ENCODE peak calls at places on chromosomes 5 and 9, in ten cellular contexts. J, G, F, Q, B, Y, V, R, E and S are unnamed samples.

GRCh38 chr9:137705443-137705863 is 86.6 kb downstream of the EHMT1 start:
- DNase-seq in J (no peak), G (no peak), F (no peak), Q (no peak), B (no peak), Y (no peak), V (no peak), R (no peak), E (peak; percentile 80), S (no peak)

GRCh38 chr9:22029231-22029630 is 20.1 kb upstream of the CDKN2B start:
- DNase-seq in J (no peak), G (no peak), F (no peak), Q (no peak), B (no peak), Y (no peak), V (no peak), R (no peak), E (no peak), S (no peak)

GRCh38 chr9:93303806-93304573 is 120.1 kb downstream of the WNK2 start:
- DNase-seq in J (no peak), G (no peak), F (no peak), Q (no peak), B (no peak), Y (no peak), V (peak; percentile 22), R (peak; percentile 30), E (peak; percentile 7), S (no peak)

GRCh38 chr5:137497396-137498290 is 1.5 kb downstream of the SPOCK1 start:
- DNase-seq in J (no peak), G (no peak), F (no peak), Q (peak; percentile 54), B (no peak), Y (no peak), V (no peak), R (peak; percentile 55), E (no peak), S (no peak)

GRCh38 chr5:31741496-31741895 is 102.6 kb downstream of the PDZD2 start:
- DNase-seq in J (no peak), G (no peak), F (no peak), Q (no peak), B (no peak), Y (no peak), V (no peak), R (peak; percentile 54), E (no peak), S (no peak)

GRCh38 chr5:137037848-137038247 is 461.3 kb downstream of the SPOCK1 start:
- DNase-seq in J (no peak), G (no peak), F (no peak), Q (no peak), B (no peak), Y (no peak), V (no peak), R (no peak), E (no peak), S (no peak)

GRCh38 chr9:128005938-128006337 is 25.1 kb upstream of the EEIG1 start:
- DNase-seq in J (no peak), G (peak; percentile 32), F (no peak), Q (no peak), B (no peak), Y (no peak), V (no peak), R (no peak), E (no peak), S (no peak)

GRCh38 chr9:114282926-114283325 is 40.0 kb upstream of the ORM1 start:
- DNase-seq in J (peak; percentile 42), G (peak; percentile 75), F (peak; percentile 32), Q (no peak), B (no peak), Y (no peak), V (no peak), R (peak; percentile 39), E (no peak), S (peak; percentile 82)

GRCh38 chr5:27311544-27311943 is 273.2 kb upstream of the CDH9 start:
- DNase-seq in J (no peak), G (peak; percentile 48), F (no peak), Q (no peak), B (no peak), Y (no peak), V (no peak), R (no peak), E (no peak), S (peak; percentile 15)

GRCh38 chr9:107650321-107650720 is 160.8 kb upstream of the KLF4 start:
- DNase-seq in J (no peak), G (peak; percentile 50), F (no peak), Q (no peak), B (no peak), Y (no peak), V (no peak), R (no peak), E (no peak), S (peak; percentile 78)

GRCh38 chr5:104913840-104914239 is 1351.3 kb upstream of the NUDT12 start:
- DNase-seq in J (no peak), G (no peak), F (no peak), Q (no peak), B (no peak), Y (no peak), V (no peak), R (no peak), E (no peak), S (no peak)

GRCh38 chr5:63825984-63826383 is 136.3 kb downstream of the HTR1A start:
- DNase-seq in J (no peak), G (no peak), F (no peak), Q (no peak), B (no peak), Y (no peak), V (no peak), R (no peak), E (no peak), S (no peak)

GRCh38 chr9:70602364-70603019 is 188.0 kb upstream of the KLF9 start:
- DNase-seq in J (peak; percentile 45), G (peak; percentile 95), F (no peak), Q (peak; percentile 58), B (peak; percentile 73), Y (peak; percentile 70), V (peak; percentile 59), R (no peak), E (peak; percentile 21), S (peak; percentile 90)

GRCh38 chr9:70597886-70598285 is 183.4 kb upstream of the KLF9 start:
- DNase-seq in J (no peak), G (no peak), F (no peak), Q (no peak), B (no peak), Y (no peak), V (no peak), R (no peak), E (no peak), S (no peak)

GRCh38 chr9:70601000-70601929 is 186.8 kb upstream of the KLF9 start:
- DNase-seq in J (no peak), G (peak; percentile 96), F (no peak), Q (no peak), B (peak; percentile 30), Y (no peak), V (peak; percentile 84), R (peak; percentile 89), E (peak; percentile 41), S (peak; percentile 96)

GRCh38 chr9:70603020-70603411 is 188.6 kb upstream of the KLF9 start:
- DNase-seq in J (no peak), G (no peak), F (no peak), Q (no peak), B (no peak), Y (no peak), V (no peak), R (no peak), E (no peak), S (no peak)

DNA sequence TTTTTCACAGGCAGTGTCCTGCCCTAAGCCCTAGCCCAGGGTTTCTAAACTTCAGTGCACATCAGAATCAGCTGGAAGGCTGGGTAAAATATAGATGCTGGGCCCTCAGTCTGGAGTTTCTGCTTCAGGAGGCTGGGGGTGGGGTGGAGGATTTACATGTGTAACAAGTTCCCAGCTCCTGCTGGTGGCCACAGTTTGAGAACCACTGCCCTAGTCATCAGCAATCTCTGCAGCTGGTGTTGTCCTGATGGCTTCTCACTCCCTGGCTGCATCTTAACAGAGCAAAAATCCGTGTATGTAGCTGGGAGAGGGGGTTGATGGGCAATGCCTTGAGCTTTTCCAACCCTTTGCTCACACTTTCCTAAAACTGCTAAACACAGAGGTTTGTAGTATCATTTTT is 186.0 kb upstream of the KLF9 start:
- DNase-seq in J (no peak), G (peak; percentile 89), F (no peak), Q (no peak), B (no peak), Y (peak; percentile 15), V (no peak), R (no peak), E (no peak), S (peak; percentile 79)
- H3K4me3 ChIP-seq in J (no peak overlapping the region), G (no peak overlapping the region), F (no peak overlapping the region), Q (no peak overlapping the region), B (no peak overlapping the region), Y (no peak overlapping the region), V (no peak overlapping the region), R (no peak overlapping the region), E (no peak overlapping the region), S (no peak overlapping the region)

GRCh38 chr5:156759156-156759555 is 90.9 kb upstream of the PPP1R2B start:
- DNase-seq in J (no peak), G (no peak), F (no peak), Q (no peak), B (no peak), Y (no peak), V (no peak), R (no peak), E (no peak), S (no peak)
- H3K4me3 ChIP-seq in J (no peak overlapping the region), G (no peak overlapping the region), F (no peak overlapping the region), Q (no peak overlapping the region), B (no peak overlapping the region), Y (no peak overlapping the region), V (no peak overlapping the region), R (no peak overlapping the region), E (no peak overlapping the region), S (no peak overlapping the region)

GRCh38 chr9:124724415-124725067 is 46.6 kb downstream of the NR6A1 start:
- DNase-seq in J (no peak), G (peak; percentile 10), F (no peak), Q (no peak), B (no peak), Y (no peak), V (no peak), R (no peak), E (no peak), S (no peak)
- H3K4me3 ChIP-seq in J (no peak overlapping the region), G (no peak overlapping the region), F (no peak overlapping the region), Q (no peak overlapping the region), B (no peak overlapping the region), Y (no peak overlapping the region), V (no peak overlapping the region), R (no peak overlapping the region), E (no peak overlapping the region), S (no peak overlapping the region)

DNA sequence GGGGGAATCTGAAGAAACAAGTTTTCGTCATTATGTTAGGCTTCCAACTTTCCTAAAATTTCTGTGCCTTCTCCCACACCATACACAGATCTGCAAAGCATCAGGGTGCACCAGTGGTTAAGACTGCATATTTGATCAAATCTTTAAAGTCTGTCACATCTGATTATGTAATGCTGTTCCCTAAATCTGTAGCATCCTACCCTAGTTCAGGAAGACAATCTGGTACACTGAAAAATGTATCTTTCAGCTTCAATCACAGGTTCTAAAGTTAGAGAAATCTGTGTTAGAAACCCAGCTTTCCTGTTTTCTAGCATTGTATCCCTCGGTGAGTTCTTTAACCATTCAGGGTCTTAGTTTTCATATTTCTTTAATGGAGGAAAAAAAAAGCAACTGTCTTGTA is 3.9 kb downstream of the SSBP2 start:
- DNase-seq in J (no peak), G (no peak), F (no peak), Q (no peak), B (no peak), Y (no peak), V (no peak), R (no peak), E (no peak), S (no peak)
- H3K4me3 ChIP-seq in J (no peak overlapping the region), G (no peak overlapping the region), F (no peak overlapping the region), Q (no peak overlapping the region), B (no peak overlapping the region), Y (no peak overlapping the region), V (no peak overlapping the region), R (no peak overlapping the region), E (no peak overlapping the region), S (no peak overlapping the region)

GRCh38 chr5:1643651-1644392 is 120.1 kb upstream of the LPCAT1 start:
- DNase-seq in J (no peak), G (no peak), F (peak; percentile 59), Q (no peak), B (no peak), Y (no peak), V (no peak), R (no peak), E (no peak), S (no peak)
- H3K4me3 ChIP-seq in J (no peak overlapping the region), G (no peak overlapping the region), F (no peak overlapping the region), Q (no peak overlapping the region), B (no peak overlapping the region), Y (no peak overlapping the region), V (no peak overlapping the region), R (peak overlapping the region; percentile 40), E (no peak overlapping the region), S (no peak overlapping the region)